ENCODE peak calls at places on chromosomes 4 and X, in nine cellular contexts. One of them, this sample, is unnamed. For H3K4me1, the result is how much of the 10 kb centered on the place peaks cover.

GRCh38 chr4:53120801-53121200 is 245.1 kb downstream of the SCFD2 start:
- DNase-seq in endodermal cell: no peak
- DNase-seq in OCI-LY7: no peak
- DNase-seq in fibroblast of lung: no peak
- DNase-seq in foreskin keratinocyte: no peak
- DNase-seq in breast epithelium: no peak
- DNase-seq in thoracic aorta: no peak
- DNase-seq in body of pancreas: no peak
- DNase-seq in psoas muscle: no peak
- DNase-seq in this sample: no peak

GRCh38 chr4:30825008-30825765 is 105.0 kb downstream of the PCDH7 start:
- DNase-seq in endodermal cell: no peak
- DNase-seq in OCI-LY7: no peak
- DNase-seq in fibroblast of lung: no peak
- DNase-seq in foreskin keratinocyte: peak
- DNase-seq in breast epithelium: no peak
- DNase-seq in thoracic aorta: no peak
- DNase-seq in body of pancreas: no peak
- DNase-seq in psoas muscle: no peak
- DNase-seq in this sample: no peak

GRCh38 chr4:176256921-176257320 is 12.1 kb downstream of the ASB5 start:
- DNase-seq in endodermal cell: no peak
- DNase-seq in OCI-LY7: no peak
- DNase-seq in fibroblast of lung: no peak
- DNase-seq in foreskin keratinocyte: no peak
- DNase-seq in breast epithelium: no peak
- DNase-seq in thoracic aorta: no peak
- DNase-seq in body of pancreas: no peak
- DNase-seq in psoas muscle: no peak
- DNase-seq in this sample: no peak

GRCh38 chr4:124931050-124931449 is 218.5 kb upstream of the ANKRD50 start:
- DNase-seq in endodermal cell: no peak
- DNase-seq in OCI-LY7: no peak
- DNase-seq in fibroblast of lung: peak
- DNase-seq in foreskin keratinocyte: no peak
- DNase-seq in breast epithelium: no peak
- DNase-seq in thoracic aorta: no peak
- DNase-seq in body of pancreas: no peak
- DNase-seq in psoas muscle: no peak
- DNase-seq in this sample: no peak

GRCh38 chr4:29970626-29971025 is 749.5 kb upstream of the PCDH7 start:
- DNase-seq in endodermal cell: peak
- DNase-seq in OCI-LY7: no peak
- DNase-seq in fibroblast of lung: peak
- DNase-seq in foreskin keratinocyte: peak
- DNase-seq in breast epithelium: no peak
- DNase-seq in thoracic aorta: no peak
- DNase-seq in body of pancreas: no peak
- DNase-seq in psoas muscle: no peak
- DNase-seq in this sample: no peak

GRCh38 chr4:105215609-105216313 is 69.1 kb downstream of the TET2 start:
- DNase-seq in endodermal cell: no peak
- DNase-seq in OCI-LY7: no peak
- DNase-seq in fibroblast of lung: peak
- DNase-seq in foreskin keratinocyte: peak
- DNase-seq in breast epithelium: no peak
- DNase-seq in thoracic aorta: no peak
- DNase-seq in body of pancreas: no peak
- DNase-seq in psoas muscle: no peak
- DNase-seq in this sample: no peak

GRCh38 chr4:135775909-135776308 is 1574.3 kb upstream of the PABPC4L start:
- DNase-seq in endodermal cell: no peak
- DNase-seq in OCI-LY7: no peak
- DNase-seq in fibroblast of lung: no peak
- DNase-seq in foreskin keratinocyte: no peak
- DNase-seq in breast epithelium: no peak
- DNase-seq in thoracic aorta: no peak
- DNase-seq in body of pancreas: no peak
- DNase-seq in psoas muscle: no peak
- DNase-seq in this sample: no peak

GRCh38 chr4:25441519-25442117 is 64.6 kb downstream of the ANAPC4 start:
- DNase-seq in endodermal cell: peak
- DNase-seq in OCI-LY7: peak
- DNase-seq in fibroblast of lung: peak
- DNase-seq in foreskin keratinocyte: peak
- DNase-seq in breast epithelium: peak
- DNase-seq in thoracic aorta: no peak
- DNase-seq in body of pancreas: peak
- DNase-seq in psoas muscle: no peak
- DNase-seq in this sample: no peak

GRCh38 chr4:23333946-23334878 is 555.6 kb downstream of the PPARGC1A start:
- DNase-seq in endodermal cell: peak
- DNase-seq in OCI-LY7: peak
- DNase-seq in fibroblast of lung: peak
- DNase-seq in foreskin keratinocyte: peak
- DNase-seq in breast epithelium: no peak
- DNase-seq in thoracic aorta: no peak
- DNase-seq in body of pancreas: no peak
- DNase-seq in psoas muscle: no peak
- DNase-seq in this sample: no peak

GRCh38 chr4:160026720-160027119 is 923.8 kb downstream of the RAPGEF2 start:
- DNase-seq in endodermal cell: peak
- DNase-seq in OCI-LY7: no peak
- DNase-seq in fibroblast of lung: no peak
- DNase-seq in foreskin keratinocyte: peak
- DNase-seq in breast epithelium: no peak
- DNase-seq in thoracic aorta: no peak
- DNase-seq in body of pancreas: no peak
- DNase-seq in psoas muscle: no peak
- DNase-seq in this sample: no peak

GRCh38 chrX:154349979-154350378 is 24.5 kb downstream of the FLNA start:
- DNase-seq in endodermal cell: no peak
- DNase-seq in OCI-LY7: no peak
- DNase-seq in fibroblast of lung: no peak
- DNase-seq in foreskin keratinocyte: no peak
- DNase-seq in breast epithelium: no peak
- DNase-seq in thoracic aorta: no peak
- DNase-seq in body of pancreas: no peak
- DNase-seq in psoas muscle: no peak
- DNase-seq in this sample: no peak

GRCh38 chr4:8385106-8385505 is 55.4 kb downstream of the ACOX3 start:
- DNase-seq in endodermal cell: no peak
- DNase-seq in OCI-LY7: no peak
- DNase-seq in fibroblast of lung: no peak
- DNase-seq in foreskin keratinocyte: no peak
- DNase-seq in breast epithelium: no peak
- DNase-seq in thoracic aorta: no peak
- DNase-seq in body of pancreas: no peak
- DNase-seq in psoas muscle: no peak
- DNase-seq in this sample: no peak

GRCh38 chr4:8384397-8385060 is 56.0 kb downstream of the ACOX3 start:
- DNase-seq in endodermal cell: no peak
- DNase-seq in OCI-LY7: no peak
- DNase-seq in fibroblast of lung: no peak
- DNase-seq in foreskin keratinocyte: no peak
- DNase-seq in breast epithelium: no peak
- DNase-seq in thoracic aorta: no peak
- DNase-seq in body of pancreas: no peak
- DNase-seq in psoas muscle: no peak
- DNase-seq in this sample: no peak

GRCh38 chr4:8387194-8387593 is 53.3 kb downstream of the ACOX3 start:
- DNase-seq in endodermal cell: no peak
- DNase-seq in OCI-LY7: no peak
- DNase-seq in fibroblast of lung: no peak
- DNase-seq in foreskin keratinocyte: no peak
- DNase-seq in breast epithelium: no peak
- DNase-seq in thoracic aorta: no peak
- DNase-seq in body of pancreas: no peak
- DNase-seq in psoas muscle: no peak
- DNase-seq in this sample: no peak

GRCh38 chr4:8386731-8387130 is 53.8 kb downstream of the ACOX3 start:
- DNase-seq in endodermal cell: no peak
- DNase-seq in OCI-LY7: no peak
- DNase-seq in fibroblast of lung: no peak
- DNase-seq in foreskin keratinocyte: no peak
- DNase-seq in breast epithelium: no peak
- DNase-seq in thoracic aorta: no peak
- DNase-seq in body of pancreas: no peak
- DNase-seq in psoas muscle: peak
- DNase-seq in this sample: no peak

GRCh38 chr4:8385611-8386010 is 54.9 kb downstream of the ACOX3 start:
- DNase-seq in endodermal cell: no peak
- DNase-seq in OCI-LY7: no peak
- DNase-seq in fibroblast of lung: no peak
- DNase-seq in foreskin keratinocyte: no peak
- DNase-seq in breast epithelium: no peak
- DNase-seq in thoracic aorta: no peak
- DNase-seq in body of pancreas: no peak
- DNase-seq in psoas muscle: peak
- DNase-seq in this sample: no peak
- H3K4me1 ChIP-seq in endodermal cell: under half
- H3K4me1 ChIP-seq in OCI-LY7: under half
- H3K4me1 ChIP-seq in fibroblast of lung: under half
- H3K4me1 ChIP-seq in foreskin keratinocyte: under half
- H3K4me1 ChIP-seq in breast epithelium: under half
- H3K4me1 ChIP-seq in thoracic aorta: under half
- H3K4me1 ChIP-seq in body of pancreas: under half
- H3K4me1 ChIP-seq in psoas muscle: under half
- H3K4me1 ChIP-seq in this sample: under half

DNA sequence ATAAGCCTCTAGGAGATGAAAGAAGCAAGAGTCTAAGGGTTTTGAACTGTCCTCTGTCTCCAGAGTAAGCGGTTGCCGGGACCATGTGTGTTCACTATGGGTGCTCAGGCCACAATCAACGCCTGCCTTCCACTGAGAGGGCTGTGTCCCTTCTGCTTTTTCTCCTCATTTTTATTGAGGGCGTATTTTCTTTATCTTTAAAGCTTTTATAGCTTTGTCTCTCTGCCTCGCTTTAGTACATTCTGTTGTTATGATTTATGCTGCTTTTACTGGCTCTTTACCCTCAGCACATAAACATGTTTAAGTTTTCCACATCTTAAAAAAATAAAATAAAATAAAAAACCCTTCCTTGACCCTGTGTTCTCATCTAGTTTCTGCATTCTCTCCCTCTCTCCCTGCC is 42.4 kb upstream of the ATP6AP2 start:
- DNase-seq in endodermal cell: no peak
- DNase-seq in OCI-LY7: no peak
- DNase-seq in fibroblast of lung: peak
- DNase-seq in foreskin keratinocyte: no peak
- DNase-seq in breast epithelium: no peak
- DNase-seq in thoracic aorta: no peak
- DNase-seq in body of pancreas: no peak
- DNase-seq in psoas muscle: no peak
- DNase-seq in this sample: no peak
- H3K27ac ChIP-seq in endodermal cell: no peak
- H3K27ac ChIP-seq in OCI-LY7: no peak
- H3K27ac ChIP-seq in fibroblast of lung: no peak
- H3K27ac ChIP-seq in foreskin keratinocyte: no peak
- H3K27ac ChIP-seq in breast epithelium: no peak
- H3K27ac ChIP-seq in thoracic aorta: no peak
- H3K27ac ChIP-seq in body of pancreas: no peak
- H3K27ac ChIP-seq in psoas muscle: no peak
- H3K27ac ChIP-seq in this sample: no peak

GRCh38 chrX:42988700-42989099 is 210.7 kb upstream of the PPP1R2C start:
- DNase-seq in endodermal cell: peak
- DNase-seq in OCI-LY7: peak
- DNase-seq in fibroblast of lung: no peak
- DNase-seq in foreskin keratinocyte: no peak
- DNase-seq in breast epithelium: no peak
- DNase-seq in thoracic aorta: no peak
- DNase-seq in body of pancreas: no peak
- DNase-seq in psoas muscle: no peak
- DNase-seq in this sample: no peak
- H3K4me1 ChIP-seq in endodermal cell: under half
- H3K4me1 ChIP-seq in OCI-LY7: under half
- H3K4me1 ChIP-seq in fibroblast of lung: under half
- H3K4me1 ChIP-seq in foreskin keratinocyte: under half
- H3K4me1 ChIP-seq in breast epithelium: under half
- H3K4me1 ChIP-seq in thoracic aorta: under half
- H3K4me1 ChIP-seq in body of pancreas: under half
- H3K4me1 ChIP-seq in psoas muscle: under half
- H3K4me1 ChIP-seq in this sample: under half

DNA sequence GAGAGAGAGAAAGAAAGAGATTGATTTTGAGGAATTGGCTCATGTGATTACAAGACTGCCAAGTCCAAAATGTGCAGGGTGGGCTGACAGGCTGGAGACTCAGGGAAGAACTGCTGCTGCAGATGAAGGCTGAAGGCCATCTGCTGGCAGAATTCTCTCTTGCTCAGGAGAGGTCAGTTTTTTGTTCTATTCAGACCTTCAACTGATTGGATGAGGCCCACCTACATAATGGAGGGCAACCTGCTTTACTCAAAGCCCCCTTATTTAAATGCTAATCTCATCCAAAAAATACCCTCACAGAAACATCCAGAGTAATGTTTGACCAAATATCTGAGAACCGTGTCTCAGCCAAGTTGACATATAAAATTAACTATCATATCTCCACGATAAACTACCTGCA is 38.2 kb upstream of the MAMLD1 start:
- DNase-seq in endodermal cell: no peak
- DNase-seq in OCI-LY7: no peak
- DNase-seq in fibroblast of lung: no peak
- DNase-seq in foreskin keratinocyte: no peak
- DNase-seq in breast epithelium: no peak
- DNase-seq in thoracic aorta: no peak
- DNase-seq in body of pancreas: no peak
- DNase-seq in psoas muscle: no peak
- DNase-seq in this sample: no peak
- H3K27ac ChIP-seq in endodermal cell: no peak
- H3K27ac ChIP-seq in OCI-LY7: no peak
- H3K27ac ChIP-seq in fibroblast of lung: no peak
- H3K27ac ChIP-seq in foreskin keratinocyte: no peak
- H3K27ac ChIP-seq in breast epithelium: no peak
- H3K27ac ChIP-seq in thoracic aorta: no peak
- H3K27ac ChIP-seq in body of pancreas: no peak
- H3K27ac ChIP-seq in psoas muscle: no peak
- H3K27ac ChIP-seq in this sample: no peak

GRCh38 chrX:28628101-28628500 is 40.9 kb downstream of the IL1RAPL1 start:
- DNase-seq in endodermal cell: no peak
- DNase-seq in OCI-LY7: no peak
- DNase-seq in fibroblast of lung: peak
- DNase-seq in foreskin keratinocyte: no peak
- DNase-seq in breast epithelium: no peak
- DNase-seq in thoracic aorta: no peak
- DNase-seq in body of pancreas: no peak
- DNase-seq in psoas muscle: no peak
- DNase-seq in this sample: no peak
- H3K4me1 ChIP-seq in endodermal cell: under half
- H3K4me1 ChIP-seq in OCI-LY7: under half
- H3K4me1 ChIP-seq in fibroblast of lung: under half
- H3K4me1 ChIP-seq in foreskin keratinocyte: under half
- H3K4me1 ChIP-seq in breast epithelium: under half
- H3K4me1 ChIP-seq in thoracic aorta: under half
- H3K4me1 ChIP-seq in body of pancreas: under half
- H3K4me1 ChIP-seq in psoas muscle: under half
- H3K4me1 ChIP-seq in this sample: under half